ENCODE peak calls at places on chromosomes 7 and 10, in nine cellular contexts. One of them, this sample, is unnamed.

GRCh38 chr7:134954197-134955082 is 31.9 kb upstream of the AGBL3 start:
- DNase-seq in NT2/D1: no peak
- DNase-seq in kidney tubule cell: peak
- DNase-seq in NAMALWA: peak
- DNase-seq in EL: peak
- DNase-seq in activated CD8-positive, alpha-beta memory T cell treated with anti-CD3 and anti-CD28 coated beads, Interleukin-2, amount 10 ng/mL, durations not matched to agents 7 days and 5 days: no peak
- DNase-seq in H54: no peak
- DNase-seq in DMS79 treated with DMSO at 0.1 percent for 48 hours: peak
- DNase-seq in fibroblast of the conjunctiva: peak
- DNase-seq in this sample: no peak

GRCh38 chr10:96287392-96288105 is 16.2 kb upstream of the BLNK start:
- DNase-seq in H54: no peak
- DNase-seq in NAMALWA: peak
- DNase-seq in activated CD8-positive, alpha-beta memory T cell treated with anti-CD3 and anti-CD28 coated beads, Interleukin-2, amount 10 ng/mL, durations not matched to agents 7 days and 5 days: no peak
- DNase-seq in kidney tubule cell: peak
- DNase-seq in NT2/D1: no peak
- DNase-seq in DMS79 treated with DMSO at 0.1 percent for 48 hours: peak
- DNase-seq in EL: no peak
- DNase-seq in fibroblast of the conjunctiva: no peak
- DNase-seq in this sample: peak

GRCh38 chr7:8042796-8043535 is 74.4 kb downstream of the GLCCI1 start:
- DNase-seq in kidney tubule cell: no peak
- DNase-seq in DMS79 treated with DMSO at 0.1 percent for 48 hours: no peak
- DNase-seq in NT2/D1: no peak
- DNase-seq in fibroblast of the conjunctiva: no peak
- DNase-seq in NAMALWA: no peak
- DNase-seq in activated CD8-positive, alpha-beta memory T cell treated with anti-CD3 and anti-CD28 coated beads, Interleukin-2, amount 10 ng/mL, durations not matched to agents 7 days and 5 days: no peak
- DNase-seq in H54: no peak
- DNase-seq in EL: no peak
- DNase-seq in this sample: no peak

GRCh38 chr7:158037211-158037610 is 550.4 kb downstream of the PTPRN2 start:
- DNase-seq in DMS79 treated with DMSO at 0.1 percent for 48 hours: no peak
- DNase-seq in kidney tubule cell: no peak
- DNase-seq in activated CD8-positive, alpha-beta memory T cell treated with anti-CD3 and anti-CD28 coated beads, Interleukin-2, amount 10 ng/mL, durations not matched to agents 7 days and 5 days: no peak
- DNase-seq in NAMALWA: no peak
- DNase-seq in EL: no peak
- DNase-seq in fibroblast of the conjunctiva: no peak
- DNase-seq in H54: no peak
- DNase-seq in NT2/D1: no peak
- DNase-seq in this sample: no peak

GRCh38 chr7:123769371-123769770 is 20.6 kb upstream of the WASL start:
- DNase-seq in NT2/D1: no peak
- DNase-seq in fibroblast of the conjunctiva: peak
- DNase-seq in H54: peak
- DNase-seq in EL: peak
- DNase-seq in kidney tubule cell: peak
- DNase-seq in activated CD8-positive, alpha-beta memory T cell treated with anti-CD3 and anti-CD28 coated beads, Interleukin-2, amount 10 ng/mL, durations not matched to agents 7 days and 5 days: no peak
- DNase-seq in NAMALWA: no peak
- DNase-seq in DMS79 treated with DMSO at 0.1 percent for 48 hours: no peak
- DNase-seq in this sample: peak

GRCh38 chr10:103966671-103967432 is at the start of gene SLK:
- DNase-seq in NT2/D1: no peak
- DNase-seq in fibroblast of the conjunctiva: peak
- DNase-seq in kidney tubule cell: peak
- DNase-seq in EL: peak
- DNase-seq in H54: peak
- DNase-seq in activated CD8-positive, alpha-beta memory T cell treated with anti-CD3 and anti-CD28 coated beads, Interleukin-2, amount 10 ng/mL, durations not matched to agents 7 days and 5 days: peak
- DNase-seq in NAMALWA: peak
- DNase-seq in DMS79 treated with DMSO at 0.1 percent for 48 hours: peak
- DNase-seq in this sample: peak

GRCh38 chr10:132375795-132376297 is 21.2 kb upstream of the PWWP2B start:
- DNase-seq in NT2/D1: no peak
- DNase-seq in kidney tubule cell: no peak
- DNase-seq in activated CD8-positive, alpha-beta memory T cell treated with anti-CD3 and anti-CD28 coated beads, Interleukin-2, amount 10 ng/mL, durations not matched to agents 7 days and 5 days: no peak
- DNase-seq in fibroblast of the conjunctiva: no peak
- DNase-seq in EL: no peak
- DNase-seq in H54: no peak
- DNase-seq in NAMALWA: no peak
- DNase-seq in DMS79 treated with DMSO at 0.1 percent for 48 hours: no peak
- DNase-seq in this sample: no peak

GRCh38 chr7:25968205-25968993 is 183.6 kb upstream of the NFE2L3 start:
- DNase-seq in fibroblast of the conjunctiva: no peak
- DNase-seq in H54: no peak
- DNase-seq in activated CD8-positive, alpha-beta memory T cell treated with anti-CD3 and anti-CD28 coated beads, Interleukin-2, amount 10 ng/mL, durations not matched to agents 7 days and 5 days: peak
- DNase-seq in NT2/D1: no peak
- DNase-seq in NAMALWA: peak
- DNase-seq in DMS79 treated with DMSO at 0.1 percent for 48 hours: no peak
- DNase-seq in EL: no peak
- DNase-seq in kidney tubule cell: no peak
- DNase-seq in this sample: no peak

GRCh38 chr7:80039255-80039884 is 95.3 kb upstream of the GNAI1 start:
- DNase-seq in EL: no peak
- DNase-seq in DMS79 treated with DMSO at 0.1 percent for 48 hours: no peak
- DNase-seq in NT2/D1: no peak
- DNase-seq in NAMALWA: no peak
- DNase-seq in fibroblast of the conjunctiva: no peak
- DNase-seq in kidney tubule cell: peak
- DNase-seq in H54: no peak
- DNase-seq in activated CD8-positive, alpha-beta memory T cell treated with anti-CD3 and anti-CD28 coated beads, Interleukin-2, amount 10 ng/mL, durations not matched to agents 7 days and 5 days: no peak
- DNase-seq in this sample: no peak

GRCh38 chr7:100119701-100120517 is 475 bp downstream of the CNPY4 start:
- DNase-seq in H54: peak
- DNase-seq in DMS79 treated with DMSO at 0.1 percent for 48 hours: peak
- DNase-seq in activated CD8-positive, alpha-beta memory T cell treated with anti-CD3 and anti-CD28 coated beads, Interleukin-2, amount 10 ng/mL, durations not matched to agents 7 days and 5 days: peak
- DNase-seq in fibroblast of the conjunctiva: peak
- DNase-seq in EL: peak
- DNase-seq in NT2/D1: no peak
- DNase-seq in kidney tubule cell: peak
- DNase-seq in NAMALWA: peak
- DNase-seq in this sample: no peak

GRCh38 chr10:118810796-118811195 is 56.0 kb upstream of the CACUL1 start:
- DNase-seq in activated CD8-positive, alpha-beta memory T cell treated with anti-CD3 and anti-CD28 coated beads, Interleukin-2, amount 10 ng/mL, durations not matched to agents 7 days and 5 days: no peak
- DNase-seq in kidney tubule cell: no peak
- DNase-seq in NT2/D1: no peak
- DNase-seq in DMS79 treated with DMSO at 0.1 percent for 48 hours: no peak
- DNase-seq in fibroblast of the conjunctiva: no peak
- DNase-seq in H54: no peak
- DNase-seq in EL: no peak
- DNase-seq in NAMALWA: no peak
- DNase-seq in this sample: no peak

GRCh38 chr7:157875230-157876179 is 538.7 kb downstream of the DNAJB6 start:
- DNase-seq in H54: peak
- DNase-seq in fibroblast of the conjunctiva: no peak
- DNase-seq in activated CD8-positive, alpha-beta memory T cell treated with anti-CD3 and anti-CD28 coated beads, Interleukin-2, amount 10 ng/mL, durations not matched to agents 7 days and 5 days: peak
- DNase-seq in DMS79 treated with DMSO at 0.1 percent for 48 hours: no peak
- DNase-seq in NT2/D1: peak
- DNase-seq in NAMALWA: peak
- DNase-seq in EL: no peak
- DNase-seq in kidney tubule cell: no peak
- DNase-seq in this sample: no peak

GRCh38 chr10:76428541-76429330 is 997.3 kb downstream of the LRMDA start:
- DNase-seq in NT2/D1: no peak
- DNase-seq in DMS79 treated with DMSO at 0.1 percent for 48 hours: no peak
- DNase-seq in EL: peak
- DNase-seq in fibroblast of the conjunctiva: peak
- DNase-seq in H54: peak
- DNase-seq in kidney tubule cell: peak
- DNase-seq in NAMALWA: no peak
- DNase-seq in activated CD8-positive, alpha-beta memory T cell treated with anti-CD3 and anti-CD28 coated beads, Interleukin-2, amount 10 ng/mL, durations not matched to agents 7 days and 5 days: no peak
- DNase-seq in this sample: peak

GRCh38 chr7:147400221-147400689 is 1190.3 kb upstream of the C7orf33 start:
- DNase-seq in NT2/D1: no peak
- DNase-seq in NAMALWA: no peak
- DNase-seq in H54: no peak
- DNase-seq in activated CD8-positive, alpha-beta memory T cell treated with anti-CD3 and anti-CD28 coated beads, Interleukin-2, amount 10 ng/mL, durations not matched to agents 7 days and 5 days: no peak
- DNase-seq in fibroblast of the conjunctiva: peak
- DNase-seq in kidney tubule cell: peak
- DNase-seq in DMS79 treated with DMSO at 0.1 percent for 48 hours: no peak
- DNase-seq in EL: peak
- DNase-seq in this sample: peak

GRCh38 chr7:118327179-118327578 is 102.7 kb downstream of the ANKRD7 start:
- DNase-seq in NAMALWA: no peak
- DNase-seq in fibroblast of the conjunctiva: no peak
- DNase-seq in DMS79 treated with DMSO at 0.1 percent for 48 hours: no peak
- DNase-seq in kidney tubule cell: peak
- DNase-seq in NT2/D1: no peak
- DNase-seq in activated CD8-positive, alpha-beta memory T cell treated with anti-CD3 and anti-CD28 coated beads, Interleukin-2, amount 10 ng/mL, durations not matched to agents 7 days and 5 days: no peak
- DNase-seq in EL: no peak
- DNase-seq in H54: no peak
- DNase-seq in this sample: no peak

GRCh38 chr7:132666076-132666775 is 90.0 kb upstream of the PLXNA4 start:
- DNase-seq in fibroblast of the conjunctiva: no peak
- DNase-seq in activated CD8-positive, alpha-beta memory T cell treated with anti-CD3 and anti-CD28 coated beads, Interleukin-2, amount 10 ng/mL, durations not matched to agents 7 days and 5 days: peak
- DNase-seq in NAMALWA: peak
- DNase-seq in kidney tubule cell: peak
- DNase-seq in H54: no peak
- DNase-seq in NT2/D1: no peak
- DNase-seq in EL: peak
- DNase-seq in DMS79 treated with DMSO at 0.1 percent for 48 hours: peak
- DNase-seq in this sample: no peak

GRCh38 chr10:122911889-122912484 is 1.6 kb downstream of the FAM24A start:
- DNase-seq in activated CD8-positive, alpha-beta memory T cell treated with anti-CD3 and anti-CD28 coated beads, Interleukin-2, amount 10 ng/mL, durations not matched to agents 7 days and 5 days: peak
- DNase-seq in H54: peak
- DNase-seq in NT2/D1: peak
- DNase-seq in fibroblast of the conjunctiva: peak
- DNase-seq in kidney tubule cell: peak
- DNase-seq in DMS79 treated with DMSO at 0.1 percent for 48 hours: no peak
- DNase-seq in NAMALWA: peak
- DNase-seq in EL: peak
- DNase-seq in this sample: peak

GRCh38 chr7:75590373-75591005 is 98.4 kb downstream of the SPDYE5 start:
- DNase-seq in fibroblast of the conjunctiva: no peak
- DNase-seq in H54: no peak
- DNase-seq in EL: no peak
- DNase-seq in NT2/D1: no peak
- DNase-seq in activated CD8-positive, alpha-beta memory T cell treated with anti-CD3 and anti-CD28 coated beads, Interleukin-2, amount 10 ng/mL, durations not matched to agents 7 days and 5 days: no peak
- DNase-seq in NAMALWA: no peak
- DNase-seq in DMS79 treated with DMSO at 0.1 percent for 48 hours: no peak
- DNase-seq in kidney tubule cell: no peak
- DNase-seq in this sample: no peak

GRCh38 chr10:72702868-72703581 is 11.1 kb downstream of the MCU start:
- DNase-seq in EL: peak
- DNase-seq in kidney tubule cell: peak
- DNase-seq in H54: no peak
- DNase-seq in NT2/D1: no peak
- DNase-seq in DMS79 treated with DMSO at 0.1 percent for 48 hours: no peak
- DNase-seq in activated CD8-positive, alpha-beta memory T cell treated with anti-CD3 and anti-CD28 coated beads, Interleukin-2, amount 10 ng/mL, durations not matched to agents 7 days and 5 days: no peak
- DNase-seq in NAMALWA: peak
- DNase-seq in fibroblast of the conjunctiva: no peak
- DNase-seq in this sample: no peak

GRCh38 chr7:77327067-77327931 is 88.8 kb downstream of the GSAP start:
- DNase-seq in fibroblast of the conjunctiva: no peak
- DNase-seq in NT2/D1: no peak
- DNase-seq in activated CD8-positive, alpha-beta memory T cell treated with anti-CD3 and anti-CD28 coated beads, Interleukin-2, amount 10 ng/mL, durations not matched to agents 7 days and 5 days: no peak
- DNase-seq in kidney tubule cell: peak
- DNase-seq in H54: no peak
- DNase-seq in EL: peak
- DNase-seq in NAMALWA: no peak
- DNase-seq in DMS79 treated with DMSO at 0.1 percent for 48 hours: peak
- DNase-seq in this sample: peak

GRCh38 chr10:116756277-116756676 is 13.9 kb upstream of the HSPA12A start:
- DNase-seq in H54: no peak
- DNase-seq in kidney tubule cell: no peak
- DNase-seq in activated CD8-positive, alpha-beta memory T cell treated with anti-CD3 and anti-CD28 coated beads, Interleukin-2, amount 10 ng/mL, durations not matched to agents 7 days and 5 days: no peak
- DNase-seq in NAMALWA: no peak
- DNase-seq in EL: no peak
- DNase-seq in NT2/D1: no peak
- DNase-seq in DMS79 treated with DMSO at 0.1 percent for 48 hours: no peak
- DNase-seq in fibroblast of the conjunctiva: no peak
- DNase-seq in this sample: no peak

GRCh38 chr10:29174389-29174788 is 114.5 kb upstream of the LYZL1 start:
- DNase-seq in activated CD8-positive, alpha-beta memory T cell treated with anti-CD3 and anti-CD28 coated beads, Interleukin-2, amount 10 ng/mL, durations not matched to agents 7 days and 5 days: no peak
- DNase-seq in NAMALWA: peak
- DNase-seq in NT2/D1: no peak
- DNase-seq in fibroblast of the conjunctiva: no peak
- DNase-seq in H54: no peak
- DNase-seq in EL: no peak
- DNase-seq in kidney tubule cell: peak
- DNase-seq in DMS79 treated with DMSO at 0.1 percent for 48 hours: no peak
- DNase-seq in this sample: peak

GRCh38 chr7:128387663-128388485 is 21.9 kb downstream of the IMPDH1 start:
- DNase-seq in DMS79 treated with DMSO at 0.1 percent for 48 hours: peak
- DNase-seq in activated CD8-positive, alpha-beta memory T cell treated with anti-CD3 and anti-CD28 coated beads, Interleukin-2, amount 10 ng/mL, durations not matched to agents 7 days and 5 days: peak
- DNase-seq in NT2/D1: peak
- DNase-seq in kidney tubule cell: peak
- DNase-seq in NAMALWA: peak
- DNase-seq in H54: peak
- DNase-seq in fibroblast of the conjunctiva: peak
- DNase-seq in EL: peak
- DNase-seq in this sample: peak

GRCh38 chr10:10872035-10872673 is 145.5 kb upstream of the CELF2 start:
- DNase-seq in H54: no peak
- DNase-seq in kidney tubule cell: peak
- DNase-seq in DMS79 treated with DMSO at 0.1 percent for 48 hours: no peak
- DNase-seq in activated CD8-positive, alpha-beta memory T cell treated with anti-CD3 and anti-CD28 coated beads, Interleukin-2, amount 10 ng/mL, durations not matched to agents 7 days and 5 days: no peak
- DNase-seq in EL: peak
- DNase-seq in fibroblast of the conjunctiva: peak
- DNase-seq in NT2/D1: no peak
- DNase-seq in NAMALWA: no peak
- DNase-seq in this sample: peak

GRCh38 chr7:29567174-29567573 is 3.5 kb downstream of the PRR15 start:
- DNase-seq in activated CD8-positive, alpha-beta memory T cell treated with anti-CD3 and anti-CD28 coated beads, Interleukin-2, amount 10 ng/mL, durations not matched to agents 7 days and 5 days: no peak
- DNase-seq in fibroblast of the conjunctiva: no peak
- DNase-seq in EL: no peak
- DNase-seq in kidney tubule cell: peak
- DNase-seq in NT2/D1: no peak
- DNase-seq in H54: no peak
- DNase-seq in NAMALWA: no peak
- DNase-seq in DMS79 treated with DMSO at 0.1 percent for 48 hours: no peak
- DNase-seq in this sample: peak

GRCh38 chr7:31228957-31229356 is 111.6 kb downstream of the NEUROD6 start:
- DNase-seq in NAMALWA: no peak
- DNase-seq in H54: no peak
- DNase-seq in DMS79 treated with DMSO at 0.1 percent for 48 hours: no peak
- DNase-seq in fibroblast of the conjunctiva: no peak
- DNase-seq in kidney tubule cell: no peak
- DNase-seq in activated CD8-positive, alpha-beta memory T cell treated with anti-CD3 and anti-CD28 coated beads, Interleukin-2, amount 10 ng/mL, durations not matched to agents 7 days and 5 days: no peak
- DNase-seq in NT2/D1: no peak
- DNase-seq in EL: no peak
- DNase-seq in this sample: no peak

GRCh38 chr10:13270877-13271551 is 28.9 kb downstream of the PHYH start:
- DNase-seq in NT2/D1: no peak
- DNase-seq in fibroblast of the conjunctiva: peak
- DNase-seq in activated CD8-positive, alpha-beta memory T cell treated with anti-CD3 and anti-CD28 coated beads, Interleukin-2, amount 10 ng/mL, durations not matched to agents 7 days and 5 days: no peak
- DNase-seq in NAMALWA: no peak
- DNase-seq in EL: peak
- DNase-seq in H54: peak
- DNase-seq in DMS79 treated with DMSO at 0.1 percent for 48 hours: no peak
- DNase-seq in kidney tubule cell: no peak
- DNase-seq in this sample: no peak

GRCh38 chr7:137891016-137891655 is 44.4 kb upstream of the DGKI start:
- DNase-seq in fibroblast of the conjunctiva: no peak
- DNase-seq in H54: no peak
- DNase-seq in DMS79 treated with DMSO at 0.1 percent for 48 hours: no peak
- DNase-seq in kidney tubule cell: no peak
- DNase-seq in NT2/D1: no peak
- DNase-seq in NAMALWA: no peak
- DNase-seq in activated CD8-positive, alpha-beta memory T cell treated with anti-CD3 and anti-CD28 coated beads, Interleukin-2, amount 10 ng/mL, durations not matched to agents 7 days and 5 days: no peak
- DNase-seq in EL: no peak
- DNase-seq in this sample: no peak

GRCh38 chr10:48557511-48558123 is 47.3 kb downstream of the ARHGAP22 start:
- DNase-seq in DMS79 treated with DMSO at 0.1 percent for 48 hours: no peak
- DNase-seq in H54: no peak
- DNase-seq in NAMALWA: no peak
- DNase-seq in activated CD8-positive, alpha-beta memory T cell treated with anti-CD3 and anti-CD28 coated beads, Interleukin-2, amount 10 ng/mL, durations not matched to agents 7 days and 5 days: peak
- DNase-seq in EL: peak
- DNase-seq in kidney tubule cell: no peak
- DNase-seq in fibroblast of the conjunctiva: no peak
- DNase-seq in NT2/D1: no peak
- DNase-seq in this sample: no peak

GRCh38 chr10:75776738-75777504 is 345.5 kb downstream of the LRMDA start:
- DNase-seq in DMS79 treated with DMSO at 0.1 percent for 48 hours: no peak
- DNase-seq in NT2/D1: no peak
- DNase-seq in kidney tubule cell: no peak
- DNase-seq in activated CD8-positive, alpha-beta memory T cell treated with anti-CD3 and anti-CD28 coated beads, Interleukin-2, amount 10 ng/mL, durations not matched to agents 7 days and 5 days: no peak
- DNase-seq in fibroblast of the conjunctiva: no peak
- DNase-seq in EL: no peak
- DNase-seq in H54: no peak
- DNase-seq in NAMALWA: no peak
- DNase-seq in this sample: no peak

GRCh38 chr7:30184804-30185487 is 50.2 kb downstream of the MTURN start:
- DNase-seq in NAMALWA: no peak
- DNase-seq in NT2/D1: no peak
- DNase-seq in DMS79 treated with DMSO at 0.1 percent for 48 hours: no peak
- DNase-seq in H54: no peak
- DNase-seq in activated CD8-positive, alpha-beta memory T cell treated with anti-CD3 and anti-CD28 coated beads, Interleukin-2, amount 10 ng/mL, durations not matched to agents 7 days and 5 days: no peak
- DNase-seq in kidney tubule cell: no peak
- DNase-seq in EL: no peak
- DNase-seq in fibroblast of the conjunctiva: no peak
- DNase-seq in this sample: no peak

This sample was measured in Caki2.